ENCODE peak calls at places on chromosomes 4 and X, in six cellular contexts. M is sigmoid colon; O is upper lobe of right lung; C is activated CD8-positive, alpha-beta T cell treated with anti-CD3 and anti-CD28 coated beads for 36 hours; P is GM13977; G is cardiac fibroblast. U is an unnamed sample.

GRCh38 chr4:1337376-1337831 is 9.6 kb upstream of the UVSSA start:
- DNase-seq in M (no peak), O (no peak), C (peak), P (no peak), G (no peak), U (no peak)

GRCh38 chr4:8131826-8132225 is 26.8 kb downstream of the ABLIM2 start:
- DNase-seq in M (no peak), O (no peak), C (no peak), P (no peak), G (no peak), U (no peak)

GRCh38 chr4:75634951-75635350 is 4.6 kb upstream of the CDKL2 start:
- DNase-seq in M (no peak), O (no peak), C (no peak), P (no peak), G (no peak), U (no peak)

GRCh38 chr4:15774020-15774420 is 4.1 kb upstream of the CD38 start:
- DNase-seq in M (no peak), O (no peak), C (peak), P (no peak), G (peak), U (peak)

GRCh38 chrX:54301516-54301915 is 56.3 kb downstream of the WNK3 start:
- DNase-seq in M (no peak), O (no peak), C (no peak), P (no peak), G (peak), U (no peak)

GRCh38 chr4:27986476-27986875 is 1125.8 kb downstream of the STIM2 start:
- DNase-seq in M (no peak), O (no peak), C (no peak), P (no peak), G (no peak), U (no peak)

GRCh38 chrX:131306602-131307001 is 17.5 kb upstream of the IGSF1 start:
- DNase-seq in M (no peak), O (no peak), C (no peak), P (no peak), G (no peak), U (no peak)

GRCh38 chrX:65690057-65690855 is 22.8 kb downstream of the MSN start:
- DNase-seq in M (peak), O (no peak), C (no peak), P (no peak), G (peak), U (peak)

GRCh38 chrX:72694170-72694569 is 19.9 kb downstream of the PHKA1 start:
- DNase-seq in M (no peak), O (no peak), C (no peak), P (no peak), G (no peak), U (peak)

GRCh38 chrX:42093756-42094155 is 170.4 kb upstream of the CASK start:
- DNase-seq in M (no peak), O (no peak), C (peak), P (no peak), G (peak), U (no peak)

GRCh38 chrX:132480581-132481203 is 8.1 kb downstream of the MBNL3 start:
- DNase-seq in M (no peak), O (peak), C (peak), P (peak), G (peak), U (peak)

GRCh38 chrX:112545051-112545450 is 134.7 kb downstream of the LHFPL1 start:
- DNase-seq in M (no peak), O (no peak), C (no peak), P (no peak), G (no peak), U (no peak)

GRCh38 chr4:83358410-83358809 is 23.8 kb upstream of the HPSE start:
- DNase-seq in M (no peak), O (no peak), C (no peak), P (no peak), G (peak), U (peak)

GRCh38 chr4:78362310-78362709 is 189.3 kb upstream of the ANXA3 start:
- DNase-seq in M (no peak), O (no peak), C (no peak), P (no peak), G (no peak), U (no peak)

GRCh38 chr4:123398803-123399637 is 2.4 kb downstream of the SPRY1 start:
- DNase-seq in M (peak), O (peak), C (peak), P (peak), G (peak), U (peak)
- TF ChIP-seq CTCF in M (no peak), O (peak), C (no peak), P (peak), G (no peak), U (peak)

GRCh38 chrX:75086731-75087195 is 69.3 kb downstream of the ABCB7 start:
- DNase-seq in M (no peak), O (no peak), C (no peak), P (no peak), G (peak), U (no peak)

DNA sequence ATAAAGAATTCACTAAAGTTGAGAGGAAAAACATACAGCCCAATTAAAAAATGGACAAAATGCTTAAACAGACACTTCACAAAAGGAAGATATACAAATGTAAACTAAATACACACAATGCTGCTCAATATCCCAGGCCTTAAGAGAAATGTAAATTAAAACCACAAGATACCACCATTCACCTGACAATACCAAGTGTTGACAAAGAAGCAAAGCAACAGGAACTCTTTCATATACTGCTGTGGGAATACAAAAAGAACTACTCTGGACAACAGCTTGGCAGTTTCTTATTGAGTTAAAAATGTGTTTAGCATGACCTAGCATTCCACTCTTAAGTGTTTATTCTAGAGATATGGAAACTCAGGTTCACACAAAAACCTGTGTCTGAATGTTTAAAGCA is 71.3 kb downstream of the ABCB7 start:
- DNase-seq in M (no peak), O (no peak), C (no peak), P (no peak), G (no peak), U (no peak)
- TF ChIP-seq CTCF in M (no peak), O (no peak), C (no peak), P (no peak), G (no peak), U (no peak)

GRCh38 chr4:124873361-124874171 is 161.0 kb upstream of the ANKRD50 start:
- DNase-seq in M (no peak), O (no peak), C (no peak), P (no peak), G (no peak), U (no peak)

GRCh38 chr4:124867551-124867950 is 155.0 kb upstream of the ANKRD50 start:
- DNase-seq in M (no peak), O (no peak), C (no peak), P (no peak), G (no peak), U (peak)

GRCh38 chr4:124872659-124873058 is 160.1 kb upstream of the ANKRD50 start:
- DNase-seq in M (no peak), O (no peak), C (no peak), P (no peak), G (no peak), U (no peak)

GRCh38 chr4:124869978-124870495 is 157.5 kb upstream of the ANKRD50 start:
- DNase-seq in M (no peak), O (no peak), C (no peak), P (no peak), G (no peak), U (no peak)

GRCh38 chr4:124868495-124868894 is 156.0 kb upstream of the ANKRD50 start:
- DNase-seq in M (no peak), O (no peak), C (no peak), P (no peak), G (peak), U (peak)
- TF ChIP-seq CTCF in M (no peak), O (no peak), C (no peak), P (no peak), G (no peak), U (no peak)

GRCh38 chr4:141702472-141703182 is 66.2 kb downstream of the IL15 start:
- DNase-seq in M (no peak), O (no peak), C (peak), P (no peak), G (peak), U (peak)
- TF ChIP-seq CTCF in M (no peak), O (no peak), C (no peak), P (peak), G (no peak), U (no peak)

DNA sequence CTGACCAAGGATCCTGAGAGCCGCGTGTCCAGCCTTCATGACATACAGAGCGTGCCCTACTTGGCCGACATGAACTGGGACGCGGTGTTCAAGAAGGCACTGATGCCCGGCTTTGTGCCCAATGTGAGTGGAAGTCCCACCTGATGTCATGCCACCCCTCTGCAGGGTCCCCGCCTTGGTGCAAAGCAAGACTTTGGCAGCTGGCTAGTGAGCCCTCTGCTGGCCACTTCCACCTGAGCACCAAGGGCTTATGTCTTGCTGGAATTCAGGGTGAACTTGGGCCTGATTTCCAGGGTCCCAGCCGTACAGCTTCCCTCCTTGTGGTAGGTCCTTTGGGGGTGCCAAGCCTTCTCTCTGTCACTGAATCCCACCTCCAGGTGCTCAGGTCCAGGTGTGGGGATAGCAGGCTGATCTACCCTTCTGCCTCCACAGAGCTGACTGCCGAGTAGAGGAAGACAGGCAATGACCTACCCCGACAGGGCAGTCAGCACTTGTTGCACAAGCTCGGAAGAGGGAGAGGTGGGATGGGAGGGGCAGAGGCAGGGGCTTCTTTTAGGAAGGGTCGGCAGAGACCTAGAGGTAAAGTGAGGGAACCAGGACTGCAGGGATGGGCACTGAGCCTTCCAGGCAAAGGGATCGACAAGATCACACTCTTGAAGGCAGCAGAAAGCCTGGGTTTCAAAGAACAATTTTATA is 248.1 kb downstream of the EVC2 start:
- DNase-seq in M (no peak), O (peak), C (peak), P (peak), G (peak), U (peak)
- TF ChIP-seq CTCF in M (peak), O (peak), C (peak), P (peak), G (peak), U (peak)

GRCh38 chr4:175953960-175954521 is 111.6 kb upstream of the WDR17 start:
- DNase-seq in M (no peak), O (no peak), C (no peak), P (peak), G (no peak), U (peak)
- TF ChIP-seq CTCF in M (no peak), O (no peak), C (no peak), P (peak), G (no peak), U (peak)

DNA sequence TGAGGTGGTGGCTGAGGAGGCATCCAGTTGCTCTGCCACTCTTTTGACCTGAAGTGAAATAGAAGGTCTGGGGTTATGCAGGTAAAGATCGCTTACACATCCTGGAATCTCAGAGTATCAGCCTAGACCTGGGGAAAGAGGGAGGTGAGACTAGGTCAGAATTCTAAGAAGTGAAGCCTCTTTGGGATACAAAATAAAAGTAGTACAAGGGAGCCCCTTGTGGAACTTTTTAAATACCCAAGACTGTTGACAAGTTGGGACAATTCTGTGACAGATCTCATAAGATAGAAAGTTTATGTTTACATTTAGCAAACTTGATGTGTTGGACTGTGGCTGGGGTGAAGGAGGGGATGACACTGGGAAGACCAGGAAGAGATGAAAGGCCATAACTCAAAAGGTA is 263.2 kb downstream of the SPRY1 start:
- DNase-seq in M (no peak), O (no peak), C (no peak), P (no peak), G (peak), U (peak)
- TF ChIP-seq CTCF in M (no peak), O (peak), C (no peak), P (peak), G (peak), U (peak)

GRCh38 chr4:99159699-99160098 is 15.6 kb upstream of the ADH4 start:
- DNase-seq in M (no peak), O (no peak), C (no peak), P (no peak), G (no peak), U (peak)
- TF ChIP-seq CTCF in M (no peak), O (no peak), C (no peak), P (no peak), G (peak), U (no peak)

DNA sequence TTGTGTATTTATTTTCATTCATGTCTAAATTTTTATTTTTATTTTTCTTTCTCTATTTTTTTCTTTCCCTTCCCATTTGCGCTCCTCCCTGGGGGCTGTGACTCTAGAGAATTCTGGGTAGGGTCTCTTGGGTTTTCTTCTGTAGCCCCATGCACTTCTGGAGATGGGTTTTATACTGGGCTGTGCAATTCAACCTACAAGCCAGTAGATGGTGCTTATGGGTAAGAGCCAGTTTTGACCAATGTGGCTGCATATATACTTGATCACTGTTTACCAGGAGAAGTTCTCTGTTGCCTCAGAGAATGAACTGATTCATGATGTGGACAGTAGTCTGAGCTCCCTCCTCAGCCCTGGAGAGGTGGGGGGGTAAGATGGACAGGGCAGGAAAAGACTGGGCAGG is 614.6 kb downstream of the PCDH19 start:
- DNase-seq in M (no peak), O (no peak), C (no peak), P (no peak), G (no peak), U (peak)
- TF ChIP-seq CTCF in M (no peak), O (peak), C (no peak), P (peak), G (no peak), U (no peak)

DNA sequence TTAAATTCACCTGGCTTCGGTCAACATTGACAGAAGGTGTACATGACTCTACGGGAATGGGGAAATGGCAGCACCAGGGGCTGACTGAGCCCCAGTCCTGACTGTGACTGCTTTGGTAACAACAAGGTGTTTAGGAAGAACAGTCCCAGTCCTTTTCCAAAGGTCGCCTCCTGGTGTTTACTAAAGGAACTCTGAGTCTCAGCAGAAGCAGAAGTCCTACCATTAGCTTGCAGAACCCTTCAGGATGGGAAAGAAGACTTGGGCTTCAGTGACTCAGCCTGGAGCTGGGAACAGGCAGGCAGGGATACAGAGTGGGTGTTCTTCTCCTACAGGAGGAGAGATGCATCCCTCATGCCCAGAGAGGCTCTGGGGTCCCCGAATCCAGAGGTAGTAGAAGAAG is 103.3 kb downstream of the MGST2 start:
- DNase-seq in M (no peak), O (no peak), C (no peak), P (no peak), G (no peak), U (peak)
- TF ChIP-seq CTCF in M (no peak), O (peak), C (no peak), P (peak), G (peak), U (peak)